ENCODE peak calls at places on chromosomes 2 and 18, in five cellular contexts. I is NCI-H69; M is osteocyte; Z is naive thymus-derived CD8-positive, alpha-beta T cell; S is brain microvascular endothelial cell. R is an unnamed sample.
A peak's percentile ranks its signal among the peaks of the same experiment; 100 is the strongest.

GRCh38 chr18:76593838-76594237 is 98.8 kb upstream of the ZNF516 start:
- DNase-seq in M (peak; percentile 38), I (no peak), Z (no peak), S (no peak), R (no peak)

GRCh38 chr2:120236296-120236695 is 13.1 kb upstream of the TMEM185B start:
- DNase-seq in M (no peak), S (no peak), I (no peak), Z (no peak), R (no peak)

GRCh38 chr2:64524604-64525322 is 635 bp downstream of the AFTPH start:
- DNase-seq in Z (no peak), S (no peak), I (peak; percentile 44), M (no peak), R (peak; percentile 49)

GRCh38 chr2:124805060-124805459 is 780.0 kb downstream of the CNTNAP5 start:
- DNase-seq in S (no peak), Z (no peak), I (no peak), M (no peak), R (no peak)

GRCh38 chr18:7921938-7922587 is 354.9 kb downstream of the PTPRM start:
- DNase-seq in Z (no peak), S (peak; percentile 59), M (no peak), I (peak; percentile 27), R (no peak)

GRCh38 chr2:197324801-197325200 is 14.2 kb upstream of the ANKRD44 start:
- DNase-seq in M (no peak), Z (no peak), I (no peak), S (no peak), R (no peak)

GRCh38 chr18:9433616-9434239 is 41.6 kb upstream of the RALBP1 start:
- DNase-seq in I (peak; percentile 67), M (peak; percentile 38), S (no peak), Z (no peak), R (no peak)

GRCh38 chr2:55888941-55889340 is 34.6 kb downstream of the EFEMP1 start:
- DNase-seq in M (no peak), Z (no peak), I (peak; percentile 67), S (no peak), R (no peak)

GRCh38 chr2:40148344-40148743 is 303.5 kb downstream of the SLC8A1 start:
- DNase-seq in Z (no peak), M (no peak), S (no peak), I (no peak), R (no peak)

GRCh38 chr2:1766851-1767771 is 22.8 kb upstream of the PXDN start:
- DNase-seq in M (no peak), S (no peak), I (no peak), Z (no peak), R (no peak)

GRCh38 chr2:99821572-99822369 is 320.6 kb downstream of the AFF3 start:
- DNase-seq in M (peak; percentile 42), Z (no peak), I (no peak), S (peak; percentile 89), R (no peak)

GRCh38 chr18:38256366-38256765 is 690.8 kb upstream of the CELF4 start:
- DNase-seq in S (peak; percentile 7), Z (no peak), I (peak; percentile 84), M (no peak), R (no peak)

GRCh38 chr18:61876899-61877298 is 15.9 kb downstream of the RNF152 start:
- DNase-seq in S (no peak), I (no peak), M (no peak), Z (no peak), R (no peak)

GRCh38 chr2:12106440-12107080 is 360.1 kb downstream of the LPIN1 start:
- DNase-seq in Z (no peak), S (peak; percentile 99), I (no peak), M (peak; percentile 93), R (no peak)

GRCh38 chr2:195458936-195459335 is 198.1 kb upstream of the SLC39A10 start:
- DNase-seq in I (no peak), M (no peak), S (no peak), Z (no peak), R (no peak)

GRCh38 chr2:85438291-85439110 is 20.0 kb downstream of the SH2D6 start:
- DNase-seq in S (no peak), I (peak; percentile 42), Z (no peak), M (no peak), R (peak; percentile 36)

GRCh38 chr2:11553661-11554429 is 20.0 kb downstream of the GREB1 start:
- DNase-seq in M (no peak), S (peak; percentile 9), Z (no peak), I (peak; percentile 10), R (no peak)